ENCODE peak calls at places on chromosomes 12 and 14, in four cellular contexts. I is H1, E is GM12878, X is HepG2. P is an unnamed sample.

GRCh38 chr12:108169671-108170070 is 40.6 kb downstream of the WSCD2 start:
- DNase-seq in E (no peak), X (no peak), I (no peak), P (no peak)

GRCh38 chr12:132275110-132275531 is 54.3 kb downstream of the GALNT9 start:
- DNase-seq in E (no peak), I (peak; percentile 64), X (peak; percentile 16), P (peak; percentile 39)

GRCh38 chr14:38217538-38217937 is 9.8 kb downstream of the SSTR1 start:
- DNase-seq in I (no peak), E (no peak), X (no peak), P (no peak)

GRCh38 chr14:77097006-77097688 is 911 bp upstream of the CIPC start:
- DNase-seq in X (peak; percentile 17), I (no peak), E (no peak), P (no peak)

GRCh38 chr12:33012226-33012625 is 115.6 kb upstream of the PKP2 start:
- DNase-seq in X (no peak), I (no peak), E (no peak), P (no peak)

GRCh38 chr12:121981456-121981855 is 40.2 kb upstream of the BCL7A start:
- DNase-seq in E (no peak), X (no peak), I (no peak), P (no peak)

GRCh38 chr12:93061414-93062099 is 132.5 kb upstream of the EEA1 start:
- DNase-seq in I (no peak), X (no peak), E (no peak), P (no peak)

GRCh38 chr12:128387811-128388422 is 120.9 kb downstream of the TMEM132C start:
- DNase-seq in X (peak; percentile 27), E (no peak), I (peak; percentile 91), P (peak; percentile 63)

GRCh38 chr14:81330619-81331122 is 69.5 kb downstream of the STON2 start:
- DNase-seq in E (no peak), X (no peak), I (no peak), P (no peak)

DNA sequence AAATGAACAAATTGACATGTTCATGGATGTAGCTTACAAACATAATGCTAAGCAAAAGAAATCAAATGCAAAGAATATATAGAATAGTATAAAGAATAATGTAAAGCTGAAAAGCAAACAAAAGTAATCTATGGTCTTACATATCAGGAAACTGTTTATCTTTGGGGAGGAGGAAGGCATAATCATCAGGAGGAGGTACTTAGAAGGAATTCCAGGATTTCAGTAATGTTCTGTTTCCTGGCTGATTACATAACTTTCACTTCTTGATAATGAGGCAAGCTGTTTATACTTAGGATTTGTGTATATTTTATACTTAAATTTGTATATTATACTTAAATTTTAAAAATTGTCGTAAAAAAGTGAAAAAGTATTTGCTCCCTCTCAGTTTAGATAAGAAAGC is 6.7 kb upstream of the TMBIM4 start:
- DNase-seq in E (no peak), X (no peak), I (no peak), P (no peak)
- TF ChIP-seq SUZ12 in E (no peak), X (no peak), I (no peak), P (no peak)

GRCh38 chr12:26372856-26373255 is 177.5 kb downstream of the SSPN start:
- DNase-seq in I (no peak), E (no peak), X (no peak), P (no peak)

GRCh38 chr12:26374934-26375333 is 179.6 kb downstream of the SSPN start:
- DNase-seq in X (no peak), I (no peak), E (no peak), P (no peak)

GRCh38 chr12:26370098-26370497 is 174.7 kb downstream of the SSPN start:
- DNase-seq in E (no peak), I (no peak), X (no peak), P (no peak)

GRCh38 chr12:26369588-26369987 is 174.2 kb downstream of the SSPN start:
- DNase-seq in X (no peak), I (no peak), E (no peak), P (no peak)

GRCh38 chr12:26373606-26374495 is 178.5 kb downstream of the SSPN start:
- DNase-seq in E (no peak), X (no peak), I (no peak), P (no peak)
- H3K9ac ChIP-seq in E (no peak overlapping the region), X (no peak overlapping the region), I (no peak overlapping the region), P (no peak overlapping the region)

GRCh38 chr14:101985957-101986356 is 21.6 kb downstream of the DYNC1H1 start:
- DNase-seq in E (no peak), X (no peak), I (no peak), P (no peak)

GRCh38 chr14:101982621-101983020 is 18.2 kb downstream of the DYNC1H1 start:
- DNase-seq in X (no peak), I (no peak), E (no peak), P (no peak)

GRCh38 chr14:101988377-101988776 is 24.0 kb downstream of the DYNC1H1 start:
- DNase-seq in X (no peak), E (no peak), I (no peak), P (no peak)

GRCh38 chr14:101991336-101991735 is 27.0 kb downstream of the DYNC1H1 start:
- DNase-seq in E (peak; percentile 34), I (no peak), X (no peak), P (no peak)

DNA sequence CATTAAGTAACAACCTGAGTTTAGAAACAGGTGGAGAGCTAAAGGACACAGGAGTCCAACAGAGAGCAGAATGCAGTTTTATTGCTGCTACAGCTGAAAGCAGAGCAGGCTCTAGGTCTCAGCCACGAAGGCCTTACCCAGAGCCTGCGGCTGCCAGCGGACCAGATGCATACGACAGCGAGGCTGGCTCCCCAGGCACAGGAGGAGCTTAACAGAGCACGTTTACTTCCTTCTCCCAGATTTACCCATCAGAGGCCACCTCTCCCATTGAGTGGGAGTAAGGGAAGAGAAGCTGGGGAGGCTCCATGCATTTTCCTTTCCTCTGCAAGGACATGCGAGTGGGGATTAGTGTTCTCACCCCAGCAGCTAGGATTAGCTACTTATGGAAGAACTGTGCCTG is 22.6 kb downstream of the DYNC1H1 start:
- DNase-seq in E (no peak), X (no peak), I (no peak), P (no peak)
- H3K36me3 ChIP-seq in E (peaks cover 30% of the 10 kb centered on the region), X (peaks cover 77% of the 10 kb centered on the region), I (peaks cover 39% of the 10 kb centered on the region), P (peaks cover 80% of the 10 kb centered on the region)

GRCh38 chr14:25246751-25247150 is 196.8 kb upstream of the STXBP6 start:
- DNase-seq in X (no peak), I (no peak), E (no peak), P (no peak)

GRCh38 chr14:25250516-25250915 is 200.6 kb upstream of the STXBP6 start:
- DNase-seq in X (no peak), I (no peak), E (no peak), P (no peak)
- TF ChIP-seq SUZ12 in X (no peak), I (no peak), E (no peak), P (no peak)

GRCh38 chr14:74616507-74616906 is 4.5 kb upstream of the LTBP2 start:
- DNase-seq in E (no peak), X (no peak), I (no peak), P (no peak)

GRCh38 chr14:74619672-74620131 is 7.7 kb upstream of the LTBP2 start:
- DNase-seq in E (no peak), I (no peak), X (peak; percentile 63), P (no peak)

GRCh38 chr14:74620497-74620921 is 8.5 kb upstream of the LTBP2 start:
- DNase-seq in E (no peak), X (peak; percentile 72), I (no peak), P (no peak)

GRCh38 chr14:74616996-74617700 is 5.1 kb upstream of the LTBP2 start:
- DNase-seq in E (no peak), X (no peak), I (no peak), P (no peak)

GRCh38 chr14:74618078-74618952 is 6.3 kb upstream of the LTBP2 start:
- DNase-seq in X (peak; percentile 90), I (no peak), E (no peak), P (no peak)
- H3K9ac ChIP-seq in X (peak overlapping the region; percentile 42), I (no peak overlapping the region), E (no peak overlapping the region), P (no peak overlapping the region)

GRCh38 chr14:24146978-24147760 is at the start of gene RNF31:
- DNase-seq in E (peak; percentile 92), X (peak; percentile 100), I (peak; percentile 96), P (peak; percentile 94)
- H3K36me3 ChIP-seq in E (peaks cover 18% of the 10 kb centered on the region), X (peaks cover 54% of the 10 kb centered on the region), I (peaks cover 14% of the 10 kb centered on the region), P (peaks cover 55% of the 10 kb centered on the region)

GRCh38 chr12:10194160-10194559 is 15.3 kb downstream of the TMEM52B start:
- DNase-seq in I (no peak), E (no peak), X (no peak), P (no peak)

GRCh38 chr12:10191865-10192264 is 13.0 kb downstream of the TMEM52B start:
- DNase-seq in E (no peak), X (no peak), I (no peak), P (peak; percentile 54)

GRCh38 chr12:10190558-10191388 is 11.9 kb downstream of the TMEM52B start:
- DNase-seq in I (peak; percentile 53), E (no peak), X (peak; percentile 40), P (peak; percentile 87)

GRCh38 chr12:10197879-10198278 is 14.8 kb upstream of the GABARAPL1 start:
- DNase-seq in I (no peak), X (no peak), E (no peak), P (no peak)

GRCh38 chr12:10196210-10196609 is 16.5 kb upstream of the GABARAPL1 start:
- DNase-seq in X (no peak), E (peak; percentile 37), I (no peak), P (no peak)
- TF ChIP-seq SUZ12 in X (no peak), E (no peak), I (no peak), P (no peak)

DNA sequence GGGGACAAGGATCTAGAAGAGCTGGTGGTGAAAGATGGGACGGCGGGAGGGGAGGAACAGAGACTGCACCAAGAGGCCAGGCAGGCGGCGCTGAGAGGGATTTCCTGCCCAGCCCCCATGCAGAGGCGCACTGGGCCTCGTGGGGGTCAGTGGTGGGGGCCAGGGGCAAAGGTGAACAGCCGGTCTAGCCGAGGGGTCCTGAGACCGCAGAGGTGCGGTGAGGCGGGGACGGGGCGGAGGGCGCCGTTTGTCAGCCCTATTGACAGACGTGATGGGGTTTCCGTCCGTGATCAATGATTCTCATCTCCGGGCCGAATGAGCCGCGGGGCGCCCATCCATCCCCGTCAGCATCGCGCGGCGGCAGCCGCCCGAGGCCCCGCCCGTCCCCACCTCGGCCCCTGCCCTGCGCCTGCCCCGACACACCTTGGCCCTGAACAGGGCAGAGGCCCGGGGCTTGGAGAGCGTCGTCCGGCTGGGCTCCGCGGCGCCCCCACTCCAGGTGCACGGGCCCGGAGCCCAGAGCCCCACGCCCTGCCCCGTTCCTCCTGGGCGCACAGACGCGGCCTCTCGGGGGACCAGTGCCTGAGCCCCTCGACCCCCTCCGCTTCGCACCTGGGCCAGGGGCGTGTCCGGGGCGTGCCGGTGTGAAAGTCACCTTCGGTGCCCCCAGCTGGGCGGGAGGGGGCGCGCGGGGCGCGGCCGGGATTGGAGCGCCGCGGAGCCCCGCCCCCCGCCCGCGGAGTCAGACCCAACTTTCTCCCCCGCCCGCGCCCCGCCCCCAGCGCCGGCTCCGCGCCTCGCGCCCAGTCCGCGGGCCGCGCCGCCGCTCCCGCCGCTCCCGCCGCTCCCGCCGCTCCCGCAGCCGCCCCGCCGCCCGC is at the start of gene NXPH4:
- DNase-seq in I (peak; percentile 84), E (no peak), X (no peak), P (no peak)
- H3K9ac ChIP-seq in I (no peak within 1 kb of the TSS), E (no peak within 1 kb of the TSS), X (no peak within 1 kb of the TSS), P (peak within 1 kb of the TSS; percentile 75)

GRCh38 chr14:24211311-24211710 is 2.0 kb downstream of the CHMP4A start:
- DNase-seq in I (no peak), X (no peak), E (no peak), P (no peak)

GRCh38 chr14:24206260-24207103 is 986 bp downstream of the TSSK4 start:
- DNase-seq in X (no peak), E (no peak), I (no peak), P (no peak)

GRCh38 chr14:24207104-24207543 is 1.6 kb downstream of the TSSK4 start:
- DNase-seq in X (no peak), I (no peak), E (no peak), P (no peak)

GRCh38 chr14:24204163-24205146 is 1.0 kb upstream of the TSSK4 start:
- DNase-seq in X (no peak), I (no peak), E (no peak), P (no peak)

GRCh38 chr14:24207625-24208024 is 2.1 kb downstream of the TSSK4 start:
- DNase-seq in E (no peak), X (no peak), I (no peak), P (no peak)
- H3K36me3 ChIP-seq in E (peaks cover 3% of the 10 kb centered on the region), X (peaks cover 56% of the 10 kb centered on the region), I (peaks cover 21% of the 10 kb centered on the region), P (peaks cover 64% of the 10 kb centered on the region)